ENCODE peak calls at places on chromosomes 4 and X, in nine cellular contexts. G is mucosa of descending colon, S is endodermal cell, D is lower lobe of right lung, M is fibroblast of villous mesenchyme, U is sigmoid colon, V is HFFc6, I is brain microvascular endothelial cell, F is endothelial cell. T is an unnamed sample.

GRCh38 chrX:86964321-86964720 is 553.3 kb upstream of the KLHL4 start:
- DNase-seq in V (no peak), M (no peak), G (no peak), U (no peak), I (no peak), S (no peak), D (no peak), F (no peak), T (no peak)

GRCh38 chrX:41858161-41858775 is 65.1 kb downstream of the CASK start:
- DNase-seq in S (peak), M (no peak), G (no peak), V (no peak), I (no peak), U (no peak), D (no peak), F (no peak), T (no peak)

GRCh38 chr4:12411072-12411471 is 982.4 kb upstream of the HS3ST1 start:
- DNase-seq in I (no peak), S (no peak), D (no peak), V (no peak), U (no peak), F (no peak), G (no peak), M (peak), T (no peak)

GRCh38 chrX:87409113-87409841 is 108.3 kb upstream of the KLHL4 start:
- DNase-seq in M (peak), V (no peak), F (no peak), D (peak), G (peak), S (no peak), I (peak), U (peak), T (peak)

GRCh38 chrX:16087081-16087480 is 36.3 kb upstream of the GRPR start:
- DNase-seq in U (no peak), G (no peak), I (no peak), M (no peak), D (no peak), F (no peak), S (no peak), V (no peak), T (peak)

GRCh38 chrX:118116308-118117068 is at the start of gene KLHL13:
- DNase-seq in G (peak), I (no peak), V (no peak), U (peak), M (peak), F (peak), S (peak), D (peak), T (peak)

GRCh38 chr4:108830509-108831244 is 67.8 kb upstream of the ETNPPL start:
- DNase-seq in S (no peak), M (peak), F (no peak), D (peak), G (peak), V (no peak), U (no peak), I (no peak), T (no peak)

GRCh38 chr4:74451214-74451661 is 6.3 kb downstream of the AREG start:
- DNase-seq in V (peak), U (no peak), D (no peak), M (peak), I (peak), S (no peak), G (no peak), F (no peak), T (peak)

GRCh38 chrX:107556967-107557366 is 71.3 kb upstream of the PRPS1 start:
- DNase-seq in I (no peak), F (no peak), S (no peak), D (no peak), U (no peak), G (no peak), V (no peak), M (no peak), T (no peak)

GRCh38 chr4:3443750-3444309 is 2.1 kb downstream of the HGFAC start:
- DNase-seq in M (no peak), D (no peak), G (no peak), F (no peak), V (no peak), U (no peak), I (no peak), S (no peak), T (no peak)
- TF ChIP-seq CTCF in M (no peak), D (no peak), G (no peak), F (no peak), V (no peak), U (no peak), I (no peak), S (no peak), T (no peak)

GRCh38 chrX:1164322-1165288 is 47.8 kb downstream of the CRLF2 start:
- DNase-seq in M (no peak), S (peak), G (peak), D (no peak), I (no peak), U (peak), V (no peak), F (no peak), T (no peak)

GRCh38 chrX:1153940-1154339 is 58.5 kb downstream of the CRLF2 start:
- DNase-seq in F (no peak), I (no peak), U (no peak), V (peak), M (no peak), G (no peak), D (no peak), S (peak), T (no peak)

GRCh38 chrX:1162119-1162916 is 50.1 kb downstream of the CRLF2 start:
- DNase-seq in M (no peak), S (peak), V (no peak), D (no peak), I (no peak), U (no peak), F (no peak), G (no peak), T (no peak)

GRCh38 chrX:1163231-1163630 is 49.2 kb downstream of the CRLF2 start:
- DNase-seq in I (no peak), F (no peak), S (peak), G (no peak), V (no peak), U (no peak), M (no peak), D (no peak), T (no peak)

DNA sequence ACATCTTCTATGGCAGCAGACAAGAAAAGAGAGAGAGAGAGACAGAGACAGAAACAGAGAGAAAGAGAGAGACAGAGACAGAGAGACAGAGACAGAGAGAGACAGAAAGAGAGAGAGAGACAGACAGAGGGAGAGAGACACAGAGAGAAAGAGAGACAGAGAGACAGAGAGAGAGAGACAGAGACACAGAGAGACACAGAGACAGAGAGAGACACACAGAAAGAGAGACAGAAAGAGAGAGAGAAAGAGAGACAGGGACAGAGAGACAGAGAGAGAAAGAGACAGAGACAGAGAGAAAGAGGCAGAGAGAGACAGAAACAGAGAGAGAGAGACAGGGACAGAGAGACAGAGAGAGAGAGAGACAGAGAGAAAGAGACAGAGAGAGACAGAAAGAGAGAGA is 52.9 kb downstream of the CRLF2 start:
- DNase-seq in S (no peak), F (no peak), U (no peak), I (no peak), D (no peak), M (no peak), G (no peak), V (no peak), T (no peak)
- TF ChIP-seq CTCF in S (no peak), F (no peak), U (no peak), I (no peak), D (no peak), M (no peak), G (no peak), V (no peak), T (no peak)

GRCh38 chr4:46937493-46937892 is 28.4 kb upstream of the COX7B2 start:
- DNase-seq in S (no peak), U (no peak), M (peak), I (no peak), F (no peak), G (no peak), V (no peak), D (no peak), T (no peak)

GRCh38 chr4:46930866-46931265 is 21.8 kb upstream of the COX7B2 start:
- DNase-seq in M (no peak), V (no peak), D (no peak), F (no peak), G (no peak), I (no peak), U (no peak), S (no peak), T (no peak)

GRCh38 chr4:46931981-46932380 is 22.9 kb upstream of the COX7B2 start:
- DNase-seq in V (no peak), I (peak), U (no peak), D (no peak), F (peak), S (peak), G (no peak), M (peak), T (peak)

GRCh38 chr4:46934731-46935130 is 25.7 kb upstream of the COX7B2 start:
- DNase-seq in S (no peak), G (no peak), D (no peak), U (no peak), F (no peak), M (no peak), I (no peak), V (no peak), T (no peak)

DNA sequence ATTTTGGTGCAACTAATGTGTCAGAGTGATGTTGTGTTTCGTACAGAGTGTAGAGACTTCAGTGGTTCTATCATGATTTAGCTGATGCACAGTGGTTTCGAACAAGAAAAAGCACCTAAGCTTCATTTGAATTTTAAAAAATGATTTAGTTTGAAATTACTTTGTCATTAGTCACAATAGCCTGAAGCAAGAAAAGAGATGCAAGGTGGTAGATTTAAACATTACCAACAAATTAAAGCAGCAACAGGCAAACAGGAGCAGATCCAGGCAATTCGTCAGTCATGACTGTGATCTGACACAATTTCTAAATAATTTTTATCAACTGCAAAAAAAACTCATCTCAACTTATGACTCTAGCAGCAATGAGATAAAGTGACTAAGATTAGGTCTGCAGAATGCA is 24.6 kb upstream of the COX7B2 start:
- DNase-seq in G (no peak), F (no peak), U (no peak), D (no peak), S (no peak), M (no peak), I (no peak), V (no peak), T (no peak)
- TF ChIP-seq CTCF in G (no peak), F (no peak), U (no peak), D (no peak), S (no peak), M (no peak), I (no peak), V (no peak), T (no peak)

GRCh38 chrX:56782362-56782761 is 53.3 kb downstream of the NBDY start:
- DNase-seq in G (no peak), I (no peak), M (no peak), S (no peak), D (no peak), U (no peak), V (no peak), F (no peak), T (no peak)

GRCh38 chrX:56783996-56784620 is 55.1 kb downstream of the NBDY start:
- DNase-seq in M (no peak), G (no peak), V (no peak), D (no peak), S (no peak), F (no peak), U (peak), I (no peak), T (no peak)

GRCh38 chrX:56782791-56783449 is 53.9 kb downstream of the NBDY start:
- DNase-seq in G (no peak), M (no peak), I (no peak), V (no peak), S (no peak), F (no peak), D (no peak), U (peak), T (no peak)

GRCh38 chrX:56784666-56785065 is 55.6 kb downstream of the NBDY start:
- DNase-seq in U (peak), V (no peak), S (no peak), D (no peak), M (no peak), F (no peak), G (no peak), I (no peak), T (no peak)

DNA sequence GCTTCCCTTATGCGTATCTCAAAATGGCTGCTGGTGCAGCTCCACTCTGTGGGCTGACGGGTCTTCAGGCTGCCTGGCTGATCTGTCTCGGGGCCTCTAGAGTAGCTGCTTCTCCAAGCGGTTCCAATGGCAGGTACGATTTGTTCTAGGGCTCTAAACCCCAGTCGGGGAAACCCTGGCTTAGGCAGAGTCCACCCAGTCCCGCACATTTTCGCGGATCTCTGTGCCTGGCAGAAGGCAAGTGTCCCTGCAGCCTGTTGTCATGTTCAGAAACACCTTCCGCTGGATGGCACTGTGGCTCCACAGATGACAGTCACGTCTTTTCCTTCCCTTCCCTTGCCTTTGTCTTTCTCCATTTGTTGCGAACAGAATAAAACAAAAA is 54.4 kb downstream of the NBDY start:
- DNase-seq in V (no peak), I (no peak), U (peak), D (no peak), S (peak), F (no peak), G (no peak), M (peak), T (no peak)
- TF ChIP-seq CTCF in V (no peak), I (no peak), U (no peak), D (no peak), S (peak), F (no peak), G (no peak), M (no peak), T (no peak)

GRCh38 chr4:154082760-154083530 is 294.1 kb upstream of the SFRP2 start:
- DNase-seq in D (no peak), M (peak), I (no peak), U (no peak), S (peak), G (no peak), V (no peak), F (peak), T (peak)
- TF ChIP-seq CTCF in D (peak), M (peak), I (peak), U (no peak), S (peak), G (no peak), V (peak), F (peak), T (no peak)

GRCh38 chr4:176048631-176049030 is 17.0 kb upstream of the WDR17 start:
- DNase-seq in V (no peak), F (no peak), U (no peak), D (no peak), S (no peak), G (no peak), I (no peak), M (no peak), T (no peak)
- TF ChIP-seq CTCF in V (no peak), F (no peak), U (no peak), D (no peak), S (no peak), G (no peak), I (no peak), M (no peak), T (no peak)

DNA sequence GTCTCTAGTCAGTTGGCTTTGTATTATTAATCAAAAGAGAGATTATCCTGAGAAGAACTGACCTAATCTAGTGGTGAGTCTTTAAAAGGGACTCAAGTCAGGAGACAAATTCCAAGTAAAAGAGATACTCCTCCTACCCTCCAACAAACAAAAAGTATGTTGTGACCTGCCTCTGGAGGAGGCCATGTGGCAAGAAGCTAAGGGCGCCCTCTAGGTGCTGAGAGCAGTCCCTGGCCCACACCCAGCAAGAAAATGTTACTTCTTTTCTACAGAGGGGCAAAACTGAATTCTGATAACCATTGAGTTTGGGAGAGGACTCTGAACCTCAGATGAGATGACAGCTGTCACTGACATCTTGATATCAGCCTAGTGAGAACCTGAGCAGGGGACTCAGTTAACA is 953.6 kb upstream of the AGA start:
- DNase-seq in S (peak), G (peak), V (no peak), U (no peak), F (no peak), D (no peak), I (no peak), M (no peak), T (no peak)
- TF ChIP-seq CTCF in S (peak), G (no peak), V (peak), U (no peak), F (no peak), D (no peak), I (peak), M (no peak), T (no peak)

GRCh38 chr4:127985989-127986388 is 20.8 kb downstream of the ABHD18 start:
- DNase-seq in I (no peak), F (no peak), V (no peak), G (no peak), M (no peak), S (no peak), D (no peak), U (no peak), T (no peak)
- TF ChIP-seq CTCF in I (no peak), F (no peak), V (no peak), G (no peak), M (peak), S (no peak), D (no peak), U (no peak), T (no peak)

GRCh38 chr4:6179362-6179761 is 21.0 kb downstream of the JAKMIP1 start:
- DNase-seq in U (no peak), V (no peak), S (no peak), F (no peak), D (no peak), I (no peak), M (no peak), G (no peak), T (no peak)
- TF ChIP-seq CTCF in U (no peak), V (no peak), S (no peak), F (no peak), D (no peak), I (no peak), M (no peak), G (no peak), T (no peak)

DNA sequence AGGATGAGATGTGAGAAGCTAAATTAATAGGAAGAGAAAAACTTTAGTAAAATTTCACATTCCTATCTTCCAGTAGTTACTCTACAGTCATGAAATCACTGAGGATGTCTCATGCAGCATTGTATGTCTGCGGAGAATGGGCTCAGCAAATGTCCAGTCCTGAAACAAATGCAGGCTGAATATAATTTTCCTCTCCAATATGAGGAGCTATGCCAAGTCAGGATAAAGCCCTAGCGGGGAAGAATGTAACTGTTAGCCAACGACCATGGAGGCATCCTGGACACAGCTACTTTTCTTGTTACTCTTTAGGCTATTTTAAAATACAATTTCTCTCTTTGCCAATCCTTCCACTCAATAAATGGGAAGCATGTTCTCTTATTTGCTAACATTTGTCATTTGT is 127.7 kb downstream of the PRKX start:
- DNase-seq in U (no peak), G (no peak), M (no peak), I (no peak), F (no peak), S (no peak), D (no peak), V (no peak), T (no peak)
- TF ChIP-seq CTCF in U (no peak), G (no peak), M (peak), I (peak), F (no peak), S (no peak), D (no peak), V (no peak), T (no peak)

T was measured in Calu3.